ENCODE peak calls at places on chromosomes 3 and 15, in seven cellular contexts. One of them, this sample, is unnamed. For H3K4me1, the result is how much of the 10 kb centered on the place peaks cover.

GRCh38 chr3:151787626-151788025 is 26.3 kb upstream of the AADAC start:
- DNase-seq in keratinocyte: no peak
- DNase-seq in Panc1: no peak
- DNase-seq in cardiac muscle cell: no peak
- DNase-seq in PC-9: no peak
- DNase-seq in tibial nerve: no peak
- DNase-seq in transverse colon: no peak
- DNase-seq in this sample: no peak

GRCh38 chr3:49607105-49607591 is 52.9 kb downstream of the BSN start:
- DNase-seq in keratinocyte: peak
- DNase-seq in Panc1: no peak
- DNase-seq in cardiac muscle cell: no peak
- DNase-seq in PC-9: peak
- DNase-seq in tibial nerve: no peak
- DNase-seq in transverse colon: no peak
- DNase-seq in this sample: peak

GRCh38 chr3:112377418-112378071 is 44.6 kb downstream of the CD200 start:
- DNase-seq in keratinocyte: no peak
- DNase-seq in Panc1: no peak
- DNase-seq in cardiac muscle cell: no peak
- DNase-seq in PC-9: no peak
- DNase-seq in tibial nerve: no peak
- DNase-seq in transverse colon: no peak
- DNase-seq in this sample: no peak

GRCh38 chr3:160134964-160135363 is 90.3 kb upstream of the C3orf80 start:
- DNase-seq in keratinocyte: no peak
- DNase-seq in Panc1: no peak
- DNase-seq in cardiac muscle cell: no peak
- DNase-seq in PC-9: no peak
- DNase-seq in tibial nerve: peak
- DNase-seq in transverse colon: no peak
- DNase-seq in this sample: no peak

GRCh38 chr3:143831208-143831607 is 17.1 kb downstream of the SLC9A9 start:
- DNase-seq in keratinocyte: no peak
- DNase-seq in Panc1: no peak
- DNase-seq in cardiac muscle cell: no peak
- DNase-seq in PC-9: peak
- DNase-seq in tibial nerve: no peak
- DNase-seq in transverse colon: no peak
- DNase-seq in this sample: no peak

GRCh38 chr15:67803996-67804843 is 21.1 kb upstream of the SKOR1 start:
- DNase-seq in keratinocyte: no peak
- DNase-seq in Panc1: no peak
- DNase-seq in cardiac muscle cell: no peak
- DNase-seq in PC-9: no peak
- DNase-seq in tibial nerve: no peak
- DNase-seq in transverse colon: no peak
- DNase-seq in this sample: no peak

GRCh38 chr15:46091860-46092450 is 457.1 kb downstream of the SQOR start:
- DNase-seq in keratinocyte: no peak
- DNase-seq in Panc1: no peak
- DNase-seq in cardiac muscle cell: peak
- DNase-seq in PC-9: no peak
- DNase-seq in tibial nerve: peak
- DNase-seq in transverse colon: peak
- DNase-seq in this sample: no peak

GRCh38 chr15:42621386-42621785 is 46.0 kb downstream of the STARD9 start:
- DNase-seq in keratinocyte: no peak
- DNase-seq in Panc1: no peak
- DNase-seq in cardiac muscle cell: no peak
- DNase-seq in PC-9: no peak
- DNase-seq in tibial nerve: no peak
- DNase-seq in transverse colon: no peak
- DNase-seq in this sample: no peak

GRCh38 chr3:172698650-172699049 is 12.2 kb downstream of the NCEH1 start:
- DNase-seq in keratinocyte: no peak
- DNase-seq in Panc1: no peak
- DNase-seq in cardiac muscle cell: no peak
- DNase-seq in PC-9: no peak
- DNase-seq in tibial nerve: peak
- DNase-seq in transverse colon: no peak
- DNase-seq in this sample: no peak

GRCh38 chr3:113685956-113686721 is 10.3 kb downstream of the USF3 start:
- DNase-seq in keratinocyte: no peak
- DNase-seq in Panc1: no peak
- DNase-seq in cardiac muscle cell: no peak
- DNase-seq in PC-9: no peak
- DNase-seq in tibial nerve: no peak
- DNase-seq in transverse colon: no peak
- DNase-seq in this sample: no peak

GRCh38 chr15:76333720-76334437 is 2.7 kb upstream of the ISL2 start:
- DNase-seq in keratinocyte: no peak
- DNase-seq in Panc1: no peak
- DNase-seq in cardiac muscle cell: peak
- DNase-seq in PC-9: no peak
- DNase-seq in tibial nerve: no peak
- DNase-seq in transverse colon: no peak
- DNase-seq in this sample: no peak

GRCh38 chr3:160129459-160130061 is 95.7 kb upstream of the C3orf80 start:
- DNase-seq in keratinocyte: peak
- DNase-seq in Panc1: peak
- DNase-seq in cardiac muscle cell: no peak
- DNase-seq in PC-9: peak
- DNase-seq in tibial nerve: no peak
- DNase-seq in transverse colon: no peak
- DNase-seq in this sample: no peak

GRCh38 chr3:131551761-131552160 is 49.0 kb upstream of the MRPL3 start:
- DNase-seq in keratinocyte: no peak
- DNase-seq in Panc1: no peak
- DNase-seq in cardiac muscle cell: no peak
- DNase-seq in PC-9: no peak
- DNase-seq in tibial nerve: no peak
- DNase-seq in transverse colon: no peak
- DNase-seq in this sample: no peak

GRCh38 chr15:52464478-52464877 is 64.2 kb downstream of the MYO5A start:
- DNase-seq in keratinocyte: no peak
- DNase-seq in Panc1: no peak
- DNase-seq in cardiac muscle cell: no peak
- DNase-seq in PC-9: no peak
- DNase-seq in tibial nerve: no peak
- DNase-seq in transverse colon: no peak
- DNase-seq in this sample: no peak

GRCh38 chr3:194540268-194540937 is 53.6 kb upstream of the ATP13A3 start:
- DNase-seq in keratinocyte: no peak
- DNase-seq in Panc1: no peak
- DNase-seq in cardiac muscle cell: no peak
- DNase-seq in PC-9: peak
- DNase-seq in tibial nerve: peak
- DNase-seq in transverse colon: no peak
- DNase-seq in this sample: peak

GRCh38 chr3:127702151-127702578 is 29.4 kb downstream of the ABTB1 start:
- DNase-seq in keratinocyte: no peak
- DNase-seq in Panc1: no peak
- DNase-seq in cardiac muscle cell: no peak
- DNase-seq in PC-9: no peak
- DNase-seq in tibial nerve: no peak
- DNase-seq in transverse colon: no peak
- DNase-seq in this sample: no peak

GRCh38 chr3:129277829-129278271 is 820 bp upstream of the HMCES start:
- DNase-seq in keratinocyte: no peak
- DNase-seq in Panc1: no peak
- DNase-seq in cardiac muscle cell: peak
- DNase-seq in PC-9: no peak
- DNase-seq in tibial nerve: no peak
- DNase-seq in transverse colon: peak
- DNase-seq in this sample: no peak

GRCh38 chr3:118823626-118824025 is 211.0 kb downstream of the IGSF11 start:
- DNase-seq in keratinocyte: no peak
- DNase-seq in Panc1: no peak
- DNase-seq in cardiac muscle cell: no peak
- DNase-seq in PC-9: no peak
- DNase-seq in tibial nerve: no peak
- DNase-seq in transverse colon: no peak
- DNase-seq in this sample: no peak

GRCh38 chr3:118818386-118818785 is 216.3 kb downstream of the IGSF11 start:
- DNase-seq in keratinocyte: no peak
- DNase-seq in Panc1: no peak
- DNase-seq in cardiac muscle cell: no peak
- DNase-seq in PC-9: no peak
- DNase-seq in tibial nerve: no peak
- DNase-seq in transverse colon: no peak
- DNase-seq in this sample: no peak

GRCh38 chr3:118813472-118813871 is 221.2 kb downstream of the IGSF11 start:
- DNase-seq in keratinocyte: no peak
- DNase-seq in Panc1: no peak
- DNase-seq in cardiac muscle cell: no peak
- DNase-seq in PC-9: no peak
- DNase-seq in tibial nerve: no peak
- DNase-seq in transverse colon: no peak
- DNase-seq in this sample: no peak

DNA sequence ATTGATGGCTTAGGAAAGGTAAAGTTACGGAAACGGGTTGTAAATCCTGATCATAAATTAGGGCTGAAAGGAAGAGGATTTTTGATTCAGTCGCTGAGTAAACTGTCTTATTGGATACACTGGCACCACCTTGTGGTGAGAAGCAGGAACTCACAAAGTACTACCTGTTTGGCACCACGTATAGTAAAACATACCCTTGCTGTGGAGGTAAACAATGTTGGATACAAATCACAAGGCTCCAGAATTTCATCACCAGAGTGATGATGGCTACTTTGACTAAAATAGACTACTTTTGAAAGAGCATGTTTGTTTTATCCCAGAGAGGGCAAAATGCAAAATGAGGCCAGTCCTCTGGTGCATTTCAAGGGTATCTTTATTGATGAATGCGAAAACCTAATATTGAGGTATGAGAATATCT is 216.9 kb downstream of the IGSF11 start:
- DNase-seq in keratinocyte: peak
- DNase-seq in Panc1: no peak
- DNase-seq in cardiac muscle cell: peak
- DNase-seq in PC-9: no peak
- DNase-seq in tibial nerve: peak
- DNase-seq in transverse colon: peak
- DNase-seq in this sample: no peak
- TF ChIP-seq CTCF in keratinocyte: peak
- TF ChIP-seq CTCF in Panc1: peak
- TF ChIP-seq CTCF in cardiac muscle cell: peak
- TF ChIP-seq CTCF in PC-9: peak
- TF ChIP-seq CTCF in tibial nerve: peak
- TF ChIP-seq CTCF in transverse colon: peak
- TF ChIP-seq CTCF in this sample: peak

GRCh38 chr15:72970965-72971746 is 81.1 kb upstream of the NEO1 start:
- DNase-seq in keratinocyte: no peak
- DNase-seq in Panc1: no peak
- DNase-seq in cardiac muscle cell: peak
- DNase-seq in PC-9: no peak
- DNase-seq in tibial nerve: no peak
- DNase-seq in transverse colon: no peak
- DNase-seq in this sample: no peak
- H3K4me1 ChIP-seq in keratinocyte: under half
- H3K4me1 ChIP-seq in Panc1: under half
- H3K4me1 ChIP-seq in cardiac muscle cell: under half
- H3K4me1 ChIP-seq in PC-9: under half
- H3K4me1 ChIP-seq in tibial nerve: under half
- H3K4me1 ChIP-seq in transverse colon: under half
- H3K4me1 ChIP-seq in this sample: under half

GRCh38 chr3:69090021-69090420 is 5.3 kb downstream of the ARL6IP5 start:
- DNase-seq in keratinocyte: no peak
- DNase-seq in Panc1: no peak
- DNase-seq in cardiac muscle cell: no peak
- DNase-seq in PC-9: peak
- DNase-seq in tibial nerve: no peak
- DNase-seq in transverse colon: no peak
- DNase-seq in this sample: no peak

GRCh38 chr3:69095636-69096035 is 10.9 kb downstream of the ARL6IP5 start:
- DNase-seq in keratinocyte: no peak
- DNase-seq in Panc1: no peak
- DNase-seq in cardiac muscle cell: no peak
- DNase-seq in PC-9: no peak
- DNase-seq in tibial nerve: no peak
- DNase-seq in transverse colon: no peak
- DNase-seq in this sample: no peak

GRCh38 chr3:69091389-69092029 is 6.8 kb downstream of the ARL6IP5 start:
- DNase-seq in keratinocyte: no peak
- DNase-seq in Panc1: no peak
- DNase-seq in cardiac muscle cell: no peak
- DNase-seq in PC-9: no peak
- DNase-seq in tibial nerve: no peak
- DNase-seq in transverse colon: no peak
- DNase-seq in this sample: no peak

GRCh38 chr3:69094467-69095205 is 9.9 kb downstream of the ARL6IP5 start:
- DNase-seq in keratinocyte: no peak
- DNase-seq in Panc1: no peak
- DNase-seq in cardiac muscle cell: no peak
- DNase-seq in PC-9: no peak
- DNase-seq in tibial nerve: no peak
- DNase-seq in transverse colon: no peak
- DNase-seq in this sample: no peak

DNA sequence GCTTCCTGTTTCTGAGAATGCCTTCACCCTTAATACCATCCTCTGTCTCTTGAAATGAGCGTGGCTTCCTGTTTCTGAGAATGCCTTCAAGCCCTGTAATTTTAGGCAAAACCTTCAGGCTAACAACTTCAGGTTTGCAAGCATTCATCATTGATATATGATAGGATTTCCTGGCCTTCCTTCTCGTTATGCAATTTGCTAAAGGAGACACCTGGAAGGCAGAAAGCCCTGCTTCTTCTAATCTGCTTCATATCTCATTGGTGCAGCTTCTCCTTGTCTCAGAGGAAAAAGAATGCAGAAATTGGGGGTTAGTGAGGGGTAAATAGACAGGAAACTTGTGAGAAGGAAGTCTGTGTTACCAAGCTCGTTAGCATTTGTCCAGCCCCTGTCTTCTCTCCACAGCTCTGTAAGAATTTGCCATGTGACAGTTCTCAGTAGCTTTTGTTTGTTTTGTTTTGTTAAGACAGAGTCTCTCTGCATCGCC is 7.3 kb downstream of the ARL6IP5 start:
- DNase-seq in keratinocyte: no peak
- DNase-seq in Panc1: no peak
- DNase-seq in cardiac muscle cell: no peak
- DNase-seq in PC-9: peak
- DNase-seq in tibial nerve: no peak
- DNase-seq in transverse colon: no peak
- DNase-seq in this sample: no peak
- H3K27ac ChIP-seq in keratinocyte: peak
- H3K27ac ChIP-seq in Panc1: no peak
- H3K27ac ChIP-seq in cardiac muscle cell: peak
- H3K27ac ChIP-seq in PC-9: peak
- H3K27ac ChIP-seq in tibial nerve: peak
- H3K27ac ChIP-seq in transverse colon: peak
- H3K27ac ChIP-seq in this sample: peak

DNA sequence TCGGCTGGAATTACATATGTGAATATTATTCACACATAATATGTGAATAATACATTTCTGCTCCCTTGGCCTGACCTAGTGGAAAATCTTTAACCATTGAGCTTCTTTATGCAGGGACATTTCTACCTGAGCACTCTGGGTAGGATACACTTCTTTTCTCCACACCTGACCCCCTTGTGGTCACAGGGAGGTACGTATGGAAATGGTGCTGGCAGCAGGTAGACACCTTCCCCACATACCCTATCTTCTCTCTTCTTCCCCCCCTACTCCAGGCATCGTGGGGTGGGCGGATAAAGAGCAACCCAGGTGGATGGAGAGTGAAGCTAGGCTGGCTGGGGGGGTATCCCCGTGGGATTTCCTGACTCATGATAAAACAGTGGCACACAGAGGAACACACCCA is 312.1 kb downstream of the ARRDC4 start:
- DNase-seq in keratinocyte: no peak
- DNase-seq in Panc1: no peak
- DNase-seq in cardiac muscle cell: no peak
- DNase-seq in PC-9: no peak
- DNase-seq in tibial nerve: no peak
- DNase-seq in transverse colon: no peak
- DNase-seq in this sample: no peak
- TF ChIP-seq CTCF in keratinocyte: no peak
- TF ChIP-seq CTCF in Panc1: no peak
- TF ChIP-seq CTCF in cardiac muscle cell: no peak
- TF ChIP-seq CTCF in PC-9: no peak
- TF ChIP-seq CTCF in tibial nerve: no peak
- TF ChIP-seq CTCF in transverse colon: no peak
- TF ChIP-seq CTCF in this sample: no peak

This sample was measured in breast epithelium.